ENCODE peak calls at places on chromosomes 7 and 10, in nine cellular contexts. G is T-helper 9 cell; P is esophagus squamous epithelium; R is stimulated activated CD8-positive, alpha-beta memory T cell treated with anti-CD3 and anti-CD28 coated beads, Interleukin-15, amount 100 ng/mL, for 48 hours; V is left cardiac atrium; E is NCI-H526 treated with DMSO at 0.1 percent for 48 hours; J is activated CD8-positive, alpha-beta memory T cell treated with anti-CD3 and anti-CD28 coated beads for 4 hours; A is AG09309; Q is H4. Y is an unnamed sample.

GRCh38 chr7:2108501-2109250 is 124.1 kb downstream of the MAD1L1 start:
- DNase-seq in G (no peak), P (no peak), R (no peak), V (no peak), E (peak; percentile 55), J (no peak), A (no peak), Q (no peak), Y (no peak)

GRCh38 chr7:90387470-90388240 is 15.6 kb upstream of the CLDN12 start:
- DNase-seq in G (no peak), P (no peak), R (no peak), V (no peak), E (no peak), J (no peak), A (no peak), Q (no peak), Y (no peak)

GRCh38 chr10:122669045-122669444 is 30.6 kb downstream of the C10orf120 start:
- DNase-seq in G (no peak), P (no peak), R (no peak), V (no peak), E (no peak), J (no peak), A (no peak), Q (no peak), Y (no peak)

GRCh38 chr10:48948631-48949030 is 9.0 kb upstream of the LRRC18 start:
- DNase-seq in G (no peak), P (no peak), R (no peak), V (no peak), E (no peak), J (no peak), A (no peak), Q (no peak), Y (no peak)

GRCh38 chr7:30389793-30390192 is 88.8 kb downstream of the NOD1 start:
- DNase-seq in G (no peak), P (no peak), R (no peak), V (no peak), E (no peak), J (no peak), A (no peak), Q (no peak), Y (no peak)

GRCh38 chr7:66301737-66302136 is 96.6 kb downstream of the TPST1 start:
- DNase-seq in G (no peak), P (no peak), R (no peak), V (no peak), E (no peak), J (no peak), A (no peak), Q (no peak), Y (no peak)

GRCh38 chr7:44112231-44112996 is 8.3 kb downstream of the AEBP1 start:
- DNase-seq in G (no peak), P (no peak), R (no peak), V (no peak), E (peak; percentile 21), J (no peak), A (no peak), Q (no peak), Y (no peak)

GRCh38 chr10:131237991-131238651 is 73.4 kb downstream of the TCERG1L start:
- DNase-seq in G (no peak), P (no peak), R (no peak), V (no peak), E (no peak), J (no peak), A (no peak), Q (no peak), Y (no peak)

GRCh38 chr7:158811461-158811860 is 17.8 kb downstream of the ESYT2 start:
- DNase-seq in G (no peak), P (no peak), R (peak; percentile 67), V (no peak), E (no peak), J (no peak), A (peak; percentile 37), Q (peak; percentile 39), Y (no peak)

GRCh38 chr10:52442576-52442975 is 128.5 kb downstream of the DKK1 start:
- DNase-seq in G (no peak), P (no peak), R (no peak), V (no peak), E (no peak), J (no peak), A (no peak), Q (peak; percentile 10), Y (no peak)

GRCh38 chr10:46106410-46107255 is 60.6 kb upstream of the MSMB start:
- DNase-seq in G (peak; percentile 31), P (no peak), R (peak; percentile 34), V (peak; percentile 71), E (peak; percentile 17), J (no peak), A (no peak), Q (peak; percentile 37), Y (peak; percentile 55)

GRCh38 chr10:5343561-5343960 is 21.2 kb upstream of the UCN3 start:
- DNase-seq in G (no peak), P (no peak), R (no peak), V (no peak), E (no peak), J (no peak), A (no peak), Q (peak; percentile 61), Y (no peak)

GRCh38 chr10:31020128-31020527 is 11.5 kb downstream of the ZNF438 start:
- DNase-seq in G (no peak), P (no peak), R (no peak), V (no peak), E (peak; percentile 0), J (no peak), A (no peak), Q (no peak), Y (no peak)

GRCh38 chr10:5876181-5876768 is 13.4 kb downstream of the ANKRD16 start:
- DNase-seq in G (no peak), P (no peak), R (no peak), V (no peak), E (no peak), J (no peak), A (peak; percentile 86), Q (peak; percentile 79), Y (no peak)

GRCh38 chr7:13069832-13070231 is 382.4 kb downstream of the ARL4A start:
- DNase-seq in G (no peak), P (no peak), R (no peak), V (no peak), E (no peak), J (no peak), A (no peak), Q (no peak), Y (no peak)

GRCh38 chr7:4226166-4226857 is 455.8 kb upstream of the FOXK1 start:
- DNase-seq in G (no peak), P (no peak), R (no peak), V (no peak), E (peak; percentile 29), J (no peak), A (no peak), Q (peak; percentile 55), Y (no peak)

GRCh38 chr7:30472771-30473392 is 5.7 kb downstream of the NOD1 start:
- DNase-seq in G (no peak), P (no peak), R (no peak), V (no peak), E (no peak), J (no peak), A (peak; percentile 78), Q (no peak), Y (no peak)

GRCh38 chr7:155830961-155831806 is 18.9 kb upstream of the SHH start:
- DNase-seq in G (no peak), P (no peak), R (no peak), V (no peak), E (no peak), J (no peak), A (no peak), Q (no peak), Y (no peak)

GRCh38 chr10:68900427-68901105 is 549 bp upstream of the DDX50 start:
- DNase-seq in G (no peak), P (no peak), R (no peak), V (peak; percentile 88), E (no peak), J (no peak), A (peak; percentile 34), Q (no peak), Y (no peak)

GRCh38 chr10:98919899-98920298 is 315.8 kb downstream of the HPSE2 start:
- DNase-seq in G (no peak), P (no peak), R (no peak), V (no peak), E (no peak), J (no peak), A (no peak), Q (peak; percentile 13), Y (no peak)

GRCh38 chr10:34922138-34922537 is 107.0 kb upstream of the PARD3 start:
- DNase-seq in G (no peak), P (no peak), R (no peak), V (no peak), E (no peak), J (no peak), A (no peak), Q (no peak), Y (no peak)

GRCh38 chr10:74855027-74855426 is 28.6 kb downstream of the KAT6B start:
- DNase-seq in G (no peak), P (no peak), R (no peak), V (peak; percentile 35), E (no peak), J (no peak), A (no peak), Q (no peak), Y (no peak)

GRCh38 chr10:19043431-19043830 is 5.2 kb upstream of the MALRD1 start:
- DNase-seq in G (no peak), P (no peak), R (no peak), V (no peak), E (no peak), J (no peak), A (no peak), Q (no peak), Y (no peak)

GRCh38 chr7:138618933-138619332 is 82.2 kb downstream of the SVOPL start:
- DNase-seq in G (no peak), P (no peak), R (no peak), V (no peak), E (no peak), J (no peak), A (no peak), Q (no peak), Y (no peak)

GRCh38 chr7:5690931-5691461 is 90.5 kb downstream of the RNF216 start:
- DNase-seq in G (no peak), P (no peak), R (no peak), V (peak; percentile 60), E (no peak), J (no peak), A (no peak), Q (no peak), Y (no peak)

GRCh38 chr10:44370731-44371248 is 14.1 kb downstream of the CXCL12 start:
- DNase-seq in G (no peak), P (no peak), R (no peak), V (peak; percentile 4), E (no peak), J (no peak), A (no peak), Q (no peak), Y (no peak)

Y was measured in stimulated activated naive CD4-positive, alpha-beta T cell.